ENCODE peak calls at places on chromosome 10, in eight cellular contexts. Q is heart left ventricle, T is H9, M is lower lobe of right lung, L is spleen, Z is right cardiac atrium, S is ovary, W is GM23248. B is an unnamed sample.

GRCh38 chr10:3775671-3776551 is 9.1 kb downstream of the KLF6 start:
- DNase-seq in S (peak; percentile 15), Z (peak; percentile 37), L (peak; percentile 82), M (no peak), W (peak; percentile 71), Q (no peak), T (peak; percentile 71), B (no peak)

GRCh38 chr10:68303849-68304412 is 27.9 kb upstream of the HNRNPH3 start:
- DNase-seq in L (no peak), Z (no peak), S (no peak), W (no peak), M (no peak), Q (no peak), T (no peak), B (no peak)

GRCh38 chr10:59143550-59143949 is 32.9 kb upstream of the PHYHIPL start:
- DNase-seq in Z (no peak), S (no peak), Q (no peak), M (no peak), W (no peak), T (no peak), L (no peak), B (no peak)

GRCh38 chr10:63711361-63711760 is 190.2 kb downstream of the REEP3 start:
- DNase-seq in S (no peak), T (no peak), M (no peak), L (no peak), W (no peak), Q (peak; percentile 40), Z (peak; percentile 79), B (no peak)

GRCh38 chr10:35415505-35415904 is 79.2 kb downstream of the CCNY start:
- DNase-seq in M (no peak), Z (no peak), Q (no peak), W (no peak), T (no peak), L (no peak), S (no peak), B (no peak)

GRCh38 chr10:95560288-95561199 is 627 bp downstream of the SORBS1 start:
- DNase-seq in L (peak; percentile 90), Q (peak; percentile 46), M (peak; percentile 73), W (peak; percentile 57), S (peak; percentile 30), Z (peak; percentile 75), T (peak; percentile 73), B (no peak)

GRCh38 chr10:83078645-83079044 is 1060.7 kb upstream of the GHITM start:
- DNase-seq in W (no peak), M (no peak), L (no peak), Z (no peak), T (no peak), Q (no peak), S (no peak), B (no peak)

GRCh38 chr10:127161482-127161881 is 34.9 kb downstream of the INSYN2A start:
- DNase-seq in M (no peak), Z (no peak), Q (no peak), W (no peak), S (no peak), T (no peak), L (no peak), B (no peak)

GRCh38 chr10:51079766-51080165 is 5.5 kb downstream of the PRKG1 start:
- DNase-seq in T (no peak), S (no peak), Q (no peak), W (no peak), L (no peak), M (no peak), Z (no peak), B (no peak)

GRCh38 chr10:26311383-26311940 is 94.9 kb downstream of the GAD2 start:
- DNase-seq in M (no peak), S (no peak), Q (no peak), W (peak; percentile 3), T (peak; percentile 74), L (no peak), Z (no peak), B (no peak)

GRCh38 chr10:23516530-23516929 is 77.7 kb downstream of the OTUD1 start:
- DNase-seq in Q (no peak), L (no peak), M (no peak), Z (no peak), S (no peak), T (no peak), W (peak; percentile 65), B (no peak)

GRCh38 chr10:62374862-62375710 is 917 bp downstream of the ZNF365 start:
- DNase-seq in Z (no peak), M (no peak), W (peak; percentile 32), L (no peak), Q (no peak), S (no peak), T (no peak), B (no peak)

GRCh38 chr10:106285199-106285598 is 879.3 kb downstream of the SORCS1 start:
- DNase-seq in W (peak; percentile 19), Z (no peak), S (no peak), T (no peak), M (no peak), L (no peak), Q (no peak), B (no peak)

GRCh38 chr10:91700788-91701444 is 68.0 kb upstream of the PPP1R3C start:
- DNase-seq in S (no peak), M (no peak), Q (no peak), W (peak; percentile 90), Z (no peak), L (no peak), T (no peak), B (no peak)

GRCh38 chr10:70054902-70055301 is 2.3 kb downstream of the MACROH2A2 start:
- DNase-seq in Q (no peak), T (no peak), M (no peak), W (no peak), Z (no peak), L (no peak), S (no peak), B (no peak)

GRCh38 chr10:77590344-77591237 is 47.0 kb downstream of the KCNMA1 start:
- DNase-seq in Z (no peak), L (peak; percentile 62), S (no peak), T (no peak), W (no peak), M (no peak), Q (no peak), B (no peak)

GRCh38 chr10:77588886-77589285 is 48.7 kb downstream of the KCNMA1 start:
- DNase-seq in Q (no peak), Z (no peak), M (no peak), W (no peak), S (no peak), T (no peak), L (no peak), B (no peak)

GRCh38 chr10:77592946-77593636 is 44.5 kb downstream of the KCNMA1 start:
- DNase-seq in L (peak; percentile 31), Q (no peak), S (no peak), M (no peak), W (peak; percentile 98), Z (no peak), T (no peak), B (no peak)

GRCh38 chr10:77592510-77592909 is 45.1 kb downstream of the KCNMA1 start:
- DNase-seq in S (no peak), T (no peak), M (no peak), Z (no peak), Q (no peak), L (no peak), W (no peak), B (no peak)

GRCh38 chr10:77591238-77591880 is 46.2 kb downstream of the KCNMA1 start:
- DNase-seq in S (no peak), Z (no peak), L (peak; percentile 16), T (no peak), W (no peak), M (no peak), Q (no peak), B (no peak)
- H3K4me1 ChIP-seq in S (no peaks in the 10 kb centered on the region), Z (peaks cover 4% of the 10 kb centered on the region), L (peaks cover 6% of the 10 kb centered on the region), T (no peaks in the 10 kb centered on the region), W (peaks cover 30% of the 10 kb centered on the region), M (peaks cover 8% of the 10 kb centered on the region), Q (peaks cover 13% of the 10 kb centered on the region), B (no peaks in the 10 kb centered on the region)

GRCh38 chr10:489335-489734 is 200.1 kb downstream of the DIP2C start:
- DNase-seq in L (peak; percentile 66), M (no peak), Z (peak; percentile 71), S (no peak), W (no peak), Q (peak; percentile 11), T (no peak), B (no peak)
- H3K4me1 ChIP-seq in L (peaks cover 8% of the 10 kb centered on the region), M (peaks cover 5% of the 10 kb centered on the region), Z (peaks cover 6% of the 10 kb centered on the region), S (peaks cover 19% of the 10 kb centered on the region), W (peaks cover 24% of the 10 kb centered on the region), Q (peaks cover 34% of the 10 kb centered on the region), T (peaks cover 6% of the 10 kb centered on the region), B (no peaks in the 10 kb centered on the region)

GRCh38 chr10:79350407-79351154 is 3.3 kb downstream of the PPIF start:
- DNase-seq in S (no peak), W (no peak), Q (no peak), M (no peak), Z (no peak), L (peak; percentile 77), T (peak; percentile 17), B (no peak)
- H3K4me1 ChIP-seq in S (peaks cover 14% of the 10 kb centered on the region), W (peaks cover 15% of the 10 kb centered on the region), Q (peaks cover 29% of the 10 kb centered on the region), M (peaks cover 34% of the 10 kb centered on the region), Z (peaks cover 13% of the 10 kb centered on the region), L (peaks cover 89% of the 10 kb centered on the region), T (peaks cover 5% of the 10 kb centered on the region), B (peaks cover 25% of the 10 kb centered on the region)

GRCh38 chr10:104580774-104581675 is 60.1 kb upstream of the SORCS3 start:
- DNase-seq in M (peak; percentile 63), Q (peak; percentile 57), L (peak; percentile 80), W (peak; percentile 83), Z (peak; percentile 85), S (peak; percentile 39), T (peak; percentile 80), B (peak; percentile 1)

GRCh38 chr10:104580321-104580720 is 60.8 kb upstream of the SORCS3 start:
- DNase-seq in Q (no peak), T (no peak), Z (peak; percentile 56), M (no peak), W (peak; percentile 83), S (no peak), L (no peak), B (no peak)

GRCh38 chr10:104582966-104583365 is 58.1 kb upstream of the SORCS3 start:
- DNase-seq in L (no peak), T (no peak), M (no peak), W (no peak), Q (no peak), Z (no peak), S (no peak), B (no peak)

GRCh38 chr10:104582604-104582951 is 58.5 kb upstream of the SORCS3 start:
- DNase-seq in M (no peak), Q (no peak), S (no peak), T (no peak), L (no peak), Z (no peak), W (no peak), B (no peak)

DNA sequence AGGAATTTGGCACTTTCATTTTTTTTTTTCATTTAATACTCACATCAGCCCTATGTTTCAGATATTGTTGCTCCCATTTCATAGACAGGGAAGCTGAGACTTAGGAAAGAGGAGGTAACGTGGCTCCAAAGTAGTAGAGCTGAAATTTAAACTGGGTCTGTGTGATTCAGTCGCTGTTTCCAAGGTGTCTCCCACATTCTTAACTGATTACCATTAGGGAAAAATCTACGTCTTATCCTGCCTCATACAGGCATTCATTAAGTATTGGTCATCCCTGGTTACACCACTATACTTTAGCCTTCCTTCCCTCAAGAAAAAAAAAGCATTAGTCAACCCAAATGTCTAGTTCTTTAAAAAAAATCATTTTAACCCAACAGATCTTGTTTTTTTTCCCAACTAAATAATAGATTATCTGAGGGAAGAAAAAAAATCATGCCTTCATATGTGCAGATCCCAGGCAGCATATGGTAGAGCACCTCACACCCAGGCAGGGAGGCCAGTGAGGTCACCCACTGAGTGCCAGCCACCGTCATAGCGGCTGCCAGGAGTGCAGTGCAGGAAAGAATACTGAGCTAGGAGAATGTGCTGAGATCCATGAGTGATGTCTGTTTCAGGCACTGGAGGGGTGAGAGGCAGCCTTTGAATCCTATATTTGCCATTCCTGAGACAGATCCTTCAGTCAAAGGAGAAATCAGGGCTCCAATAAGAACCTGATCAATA is 59.0 kb upstream of the SORCS3 start:
- DNase-seq in L (no peak), Q (no peak), M (no peak), Z (no peak), W (peak; percentile 91), S (no peak), T (no peak), B (no peak)
- H3K4me1 ChIP-seq in L (no peaks in the 10 kb centered on the region), Q (no peaks in the 10 kb centered on the region), M (no peaks in the 10 kb centered on the region), Z (no peaks in the 10 kb centered on the region), W (peaks cover 27% of the 10 kb centered on the region), S (no peaks in the 10 kb centered on the region), T (no peaks in the 10 kb centered on the region), B (no peaks in the 10 kb centered on the region)